ENCODE peak calls at places on chromosomes 2 and 18, in eight cellular contexts. One of them, this sample, is unnamed.

GRCh38 chr2:144694456-144694855 is 174.5 kb upstream of the ZEB2 start:
- DNase-seq in activated B cell treated with CpG ODN at 0.5 μM for 24 hours: no peak
- DNase-seq in CD4-positive, alpha-beta T cell: no peak
- DNase-seq in nephron progenitor cell: no peak
- DNase-seq in tibial artery: no peak
- DNase-seq in Calu3: no peak
- DNase-seq in breast epithelium: no peak
- DNase-seq in cardiac fibroblast: no peak
- DNase-seq in this sample: no peak

GRCh38 chr2:2265747-2266259 is 65.3 kb downstream of the MYT1L start:
- DNase-seq in cardiac fibroblast: no peak
- DNase-seq in CD4-positive, alpha-beta T cell: no peak
- DNase-seq in Calu3: no peak
- DNase-seq in tibial artery: no peak
- DNase-seq in nephron progenitor cell: no peak
- DNase-seq in activated B cell treated with CpG ODN at 0.5 μM for 24 hours: no peak
- DNase-seq in breast epithelium: no peak
- DNase-seq in this sample: no peak

GRCh38 chr2:197675711-197676188 is 363 bp upstream of the RFTN2 start:
- DNase-seq in tibial artery: no peak
- DNase-seq in breast epithelium: no peak
- DNase-seq in activated B cell treated with CpG ODN at 0.5 μM for 24 hours: no peak
- DNase-seq in nephron progenitor cell: peak; percentile 39
- DNase-seq in CD4-positive, alpha-beta T cell: no peak
- DNase-seq in cardiac fibroblast: peak; percentile 79
- DNase-seq in Calu3: no peak
- DNase-seq in this sample: peak; percentile 84

GRCh38 chr2:120785228-120785966 is 49.7 kb downstream of the GLI2 start:
- DNase-seq in activated B cell treated with CpG ODN at 0.5 μM for 24 hours: no peak
- DNase-seq in nephron progenitor cell: no peak
- DNase-seq in CD4-positive, alpha-beta T cell: no peak
- DNase-seq in tibial artery: no peak
- DNase-seq in cardiac fibroblast: no peak
- DNase-seq in Calu3: no peak
- DNase-seq in breast epithelium: no peak
- DNase-seq in this sample: no peak

GRCh38 chr18:25992566-25992965 is 97.8 kb downstream of the SS18 start:
- DNase-seq in Calu3: no peak
- DNase-seq in activated B cell treated with CpG ODN at 0.5 μM for 24 hours: no peak
- DNase-seq in breast epithelium: no peak
- DNase-seq in nephron progenitor cell: no peak
- DNase-seq in cardiac fibroblast: no peak
- DNase-seq in CD4-positive, alpha-beta T cell: no peak
- DNase-seq in tibial artery: no peak
- DNase-seq in this sample: no peak

GRCh38 chr2:219521066-219521880 is 7.0 kb downstream of the ASIC4 start:
- DNase-seq in cardiac fibroblast: peak; percentile 36
- DNase-seq in Calu3: peak; percentile 66
- DNase-seq in nephron progenitor cell: peak; percentile 63
- DNase-seq in activated B cell treated with CpG ODN at 0.5 μM for 24 hours: no peak
- DNase-seq in tibial artery: no peak
- DNase-seq in CD4-positive, alpha-beta T cell: no peak
- DNase-seq in breast epithelium: no peak
- DNase-seq in this sample: peak; percentile 65

GRCh38 chr2:105144941-105145300 is 96.6 kb upstream of the GPR45 start:
- DNase-seq in breast epithelium: no peak
- DNase-seq in CD4-positive, alpha-beta T cell: no peak
- DNase-seq in activated B cell treated with CpG ODN at 0.5 μM for 24 hours: no peak
- DNase-seq in nephron progenitor cell: no peak
- DNase-seq in tibial artery: no peak
- DNase-seq in cardiac fibroblast: no peak
- DNase-seq in Calu3: no peak
- DNase-seq in this sample: no peak

GRCh38 chr2:213279961-213280360 is 4.3 kb upstream of the SPAG16 start:
- DNase-seq in CD4-positive, alpha-beta T cell: no peak
- DNase-seq in cardiac fibroblast: peak; percentile 76
- DNase-seq in breast epithelium: no peak
- DNase-seq in Calu3: no peak
- DNase-seq in nephron progenitor cell: no peak
- DNase-seq in tibial artery: no peak
- DNase-seq in activated B cell treated with CpG ODN at 0.5 μM for 24 hours: no peak
- DNase-seq in this sample: no peak

GRCh38 chr2:10548626-10549025 is 100.5 kb upstream of the ODC1 start:
- DNase-seq in activated B cell treated with CpG ODN at 0.5 μM for 24 hours: no peak
- DNase-seq in nephron progenitor cell: peak; percentile 23
- DNase-seq in cardiac fibroblast: peak; percentile 45
- DNase-seq in breast epithelium: no peak
- DNase-seq in CD4-positive, alpha-beta T cell: no peak
- DNase-seq in Calu3: no peak
- DNase-seq in tibial artery: no peak
- DNase-seq in this sample: peak; percentile 58

GRCh38 chr2:10305715-10306114 is 3.0 kb downstream of the HPCAL1 start:
- DNase-seq in Calu3: peak; percentile 42
- DNase-seq in activated B cell treated with CpG ODN at 0.5 μM for 24 hours: no peak
- DNase-seq in tibial artery: no peak
- DNase-seq in CD4-positive, alpha-beta T cell: peak; percentile 51
- DNase-seq in nephron progenitor cell: peak; percentile 33
- DNase-seq in cardiac fibroblast: no peak
- DNase-seq in breast epithelium: no peak
- DNase-seq in this sample: no peak

GRCh38 chr2:240875228-240876034 is 6.8 kb downstream of the AGXT start:
- DNase-seq in cardiac fibroblast: no peak
- DNase-seq in tibial artery: no peak
- DNase-seq in CD4-positive, alpha-beta T cell: no peak
- DNase-seq in nephron progenitor cell: no peak
- DNase-seq in activated B cell treated with CpG ODN at 0.5 μM for 24 hours: peak; percentile 9
- DNase-seq in breast epithelium: no peak
- DNase-seq in Calu3: no peak
- DNase-seq in this sample: no peak

GRCh38 chr2:102155703-102156515 is 13.4 kb downstream of the IL1R1 start:
- DNase-seq in cardiac fibroblast: peak; percentile 77
- DNase-seq in tibial artery: no peak
- DNase-seq in nephron progenitor cell: no peak
- DNase-seq in activated B cell treated with CpG ODN at 0.5 μM for 24 hours: no peak
- DNase-seq in CD4-positive, alpha-beta T cell: no peak
- DNase-seq in Calu3: no peak
- DNase-seq in breast epithelium: peak; percentile 54
- DNase-seq in this sample: peak; percentile 93

GRCh38 chr2:148273158-148273691 is 252.3 kb downstream of the MBD5 start:
- DNase-seq in activated B cell treated with CpG ODN at 0.5 μM for 24 hours: no peak
- DNase-seq in cardiac fibroblast: peak; percentile 16
- DNase-seq in nephron progenitor cell: no peak
- DNase-seq in breast epithelium: no peak
- DNase-seq in CD4-positive, alpha-beta T cell: no peak
- DNase-seq in Calu3: no peak
- DNase-seq in tibial artery: no peak
- DNase-seq in this sample: peak; percentile 43

GRCh38 chr2:85854166-85854509 is 34.7 kb downstream of the ST3GAL5 start:
- DNase-seq in tibial artery: no peak
- DNase-seq in cardiac fibroblast: no peak
- DNase-seq in Calu3: no peak
- DNase-seq in CD4-positive, alpha-beta T cell: no peak
- DNase-seq in activated B cell treated with CpG ODN at 0.5 μM for 24 hours: peak; percentile 25
- DNase-seq in breast epithelium: no peak
- DNase-seq in nephron progenitor cell: no peak
- DNase-seq in this sample: no peak

GRCh38 chr2:145088733-145089132 is 568.8 kb upstream of the ZEB2 start:
- DNase-seq in activated B cell treated with CpG ODN at 0.5 μM for 24 hours: no peak
- DNase-seq in nephron progenitor cell: no peak
- DNase-seq in CD4-positive, alpha-beta T cell: no peak
- DNase-seq in Calu3: no peak
- DNase-seq in tibial artery: no peak
- DNase-seq in cardiac fibroblast: peak; percentile 44
- DNase-seq in breast epithelium: no peak
- DNase-seq in this sample: no peak

GRCh38 chr2:136424112-136424511 is 306.2 kb upstream of the CXCR4 start:
- DNase-seq in activated B cell treated with CpG ODN at 0.5 μM for 24 hours: no peak
- DNase-seq in CD4-positive, alpha-beta T cell: no peak
- DNase-seq in cardiac fibroblast: no peak
- DNase-seq in breast epithelium: no peak
- DNase-seq in nephron progenitor cell: no peak
- DNase-seq in tibial artery: no peak
- DNase-seq in Calu3: no peak
- DNase-seq in this sample: no peak

GRCh38 chr2:16308816-16309215 is 356.8 kb downstream of the CYRIA start:
- DNase-seq in tibial artery: no peak
- DNase-seq in activated B cell treated with CpG ODN at 0.5 μM for 24 hours: no peak
- DNase-seq in Calu3: no peak
- DNase-seq in cardiac fibroblast: no peak
- DNase-seq in CD4-positive, alpha-beta T cell: no peak
- DNase-seq in breast epithelium: no peak
- DNase-seq in nephron progenitor cell: no peak
- DNase-seq in this sample: no peak

GRCh38 chr2:185291035-185291647 is 447.5 kb upstream of the FSIP2 start:
- DNase-seq in nephron progenitor cell: peak; percentile 66
- DNase-seq in breast epithelium: no peak
- DNase-seq in CD4-positive, alpha-beta T cell: no peak
- DNase-seq in activated B cell treated with CpG ODN at 0.5 μM for 24 hours: no peak
- DNase-seq in tibial artery: no peak
- DNase-seq in Calu3: peak; percentile 67
- DNase-seq in cardiac fibroblast: peak; percentile 53
- DNase-seq in this sample: peak; percentile 76

GRCh38 chr18:58192519-58192918 is 148.5 kb downstream of the NEDD4L start:
- DNase-seq in breast epithelium: no peak
- DNase-seq in nephron progenitor cell: no peak
- DNase-seq in activated B cell treated with CpG ODN at 0.5 μM for 24 hours: no peak
- DNase-seq in Calu3: no peak
- DNase-seq in tibial artery: no peak
- DNase-seq in cardiac fibroblast: no peak
- DNase-seq in CD4-positive, alpha-beta T cell: no peak
- DNase-seq in this sample: no peak

GRCh38 chr2:72103161-72103560 is 44.5 kb downstream of the CYP26B1 start:
- DNase-seq in cardiac fibroblast: no peak
- DNase-seq in tibial artery: no peak
- DNase-seq in Calu3: no peak
- DNase-seq in nephron progenitor cell: no peak
- DNase-seq in CD4-positive, alpha-beta T cell: no peak
- DNase-seq in activated B cell treated with CpG ODN at 0.5 μM for 24 hours: no peak
- DNase-seq in breast epithelium: no peak
- DNase-seq in this sample: no peak

GRCh38 chr2:109403841-109404201 is 209.9 kb downstream of the SEPTIN10 start:
- DNase-seq in tibial artery: no peak
- DNase-seq in cardiac fibroblast: no peak
- DNase-seq in Calu3: no peak
- DNase-seq in nephron progenitor cell: no peak
- DNase-seq in CD4-positive, alpha-beta T cell: no peak
- DNase-seq in activated B cell treated with CpG ODN at 0.5 μM for 24 hours: no peak
- DNase-seq in breast epithelium: no peak
- DNase-seq in this sample: no peak

GRCh38 chr2:169676357-169676756 is 17.8 kb downstream of the CFAP210 start:
- DNase-seq in cardiac fibroblast: no peak
- DNase-seq in tibial artery: no peak
- DNase-seq in CD4-positive, alpha-beta T cell: no peak
- DNase-seq in activated B cell treated with CpG ODN at 0.5 μM for 24 hours: no peak
- DNase-seq in Calu3: no peak
- DNase-seq in breast epithelium: no peak
- DNase-seq in nephron progenitor cell: no peak
- DNase-seq in this sample: no peak

GRCh38 chr2:15853903-15854302 is 86.4 kb upstream of the MYCN start:
- DNase-seq in tibial artery: no peak
- DNase-seq in cardiac fibroblast: no peak
- DNase-seq in activated B cell treated with CpG ODN at 0.5 μM for 24 hours: no peak
- DNase-seq in nephron progenitor cell: no peak
- DNase-seq in Calu3: no peak
- DNase-seq in CD4-positive, alpha-beta T cell: no peak
- DNase-seq in breast epithelium: no peak
- DNase-seq in this sample: no peak

GRCh38 chr18:9706081-9706935 is 1.8 kb upstream of the RAB31 start:
- DNase-seq in activated B cell treated with CpG ODN at 0.5 μM for 24 hours: no peak
- DNase-seq in breast epithelium: no peak
- DNase-seq in nephron progenitor cell: no peak
- DNase-seq in cardiac fibroblast: peak; percentile 61
- DNase-seq in Calu3: no peak
- DNase-seq in CD4-positive, alpha-beta T cell: no peak
- DNase-seq in tibial artery: no peak
- DNase-seq in this sample: peak; percentile 33

GRCh38 chr18:71116535-71116934 is 827.7 kb downstream of the SOCS6 start:
- DNase-seq in tibial artery: no peak
- DNase-seq in Calu3: no peak
- DNase-seq in activated B cell treated with CpG ODN at 0.5 μM for 24 hours: no peak
- DNase-seq in breast epithelium: no peak
- DNase-seq in nephron progenitor cell: no peak
- DNase-seq in cardiac fibroblast: peak; percentile 15
- DNase-seq in CD4-positive, alpha-beta T cell: no peak
- DNase-seq in this sample: no peak